ENCODE peak calls at places on chromosomes 5 and 9, in five cellular contexts. E is NCI-H774, X is right atrium auricular region, L is epithelial cell of esophagus, Q is anterior cingulate cortex. B is an unnamed sample.

GRCh38 chr9:131271506-131271931 is 4.8 kb downstream of the FAM78A start:
- DNase-seq in E (no peak), X (no peak), L (no peak), Q (no peak), B (no peak)

GRCh38 chr5:61301820-61302563 is 30.1 kb upstream of the ZSWIM6 start:
- DNase-seq in E (no peak), X (peak), L (peak), Q (no peak), B (peak)

GRCh38 chr9:22416692-22417060 is 29.9 kb upstream of the DMRTA1 start:
- DNase-seq in E (no peak), X (no peak), L (peak), Q (no peak), B (peak)

GRCh38 chr5:135129307-135129706 is 95.3 kb upstream of the PITX1 start:
- DNase-seq in E (no peak), X (no peak), L (peak), Q (no peak), B (no peak)

GRCh38 chr5:170302729-170303501 is 5.3 kb upstream of the LCP2 start:
- DNase-seq in E (no peak), X (no peak), L (no peak), Q (no peak), B (no peak)

GRCh38 chr5:176995122-176995490 is 11.5 kb downstream of the UIMC1 start:
- DNase-seq in E (no peak), X (no peak), L (no peak), Q (no peak), B (no peak)

GRCh38 chr5:89968870-89969472 is 440.6 kb downstream of the CETN3 start:
- DNase-seq in E (no peak), X (no peak), L (no peak), Q (no peak), B (no peak)

GRCh38 chr5:169763437-169764301 is 126.6 kb downstream of the DOCK2 start:
- DNase-seq in E (no peak), X (no peak), L (no peak), Q (no peak), B (no peak)

GRCh38 chr5:122371511-122372151 is 59.6 kb downstream of the SNCAIP start:
- DNase-seq in E (no peak), X (no peak), L (no peak), Q (no peak), B (no peak)

GRCh38 chr5:18299166-18299565 is 664.9 kb downstream of the TAF11L14 start:
- DNase-seq in E (no peak), X (no peak), L (no peak), Q (no peak), B (no peak)

GRCh38 chr9:33794560-33794959 is 801 bp upstream of the PRSS3 start:
- DNase-seq in E (no peak), X (no peak), L (peak), Q (no peak), B (peak)

GRCh38 chr5:137954131-137954879 is 65.0 kb downstream of the PKD2L2 start:
- DNase-seq in E (no peak), X (no peak), L (peak), Q (no peak), B (peak)

GRCh38 chr9:114899461-114899860 is 30.9 kb downstream of the TNFSF8 start:
- DNase-seq in E (no peak), X (no peak), L (no peak), Q (no peak), B (no peak)

GRCh38 chr5:149414405-149415244 is 35.5 kb upstream of the IL17B start:
- DNase-seq in E (no peak), X (no peak), L (no peak), Q (no peak), B (no peak)

GRCh38 chr5:177479774-177480173 is 6.3 kb upstream of the DBN1 start:
- DNase-seq in E (no peak), X (no peak), L (no peak), Q (no peak), B (peak)

GRCh38 chr5:61637566-61637965 is 305.5 kb downstream of the ZSWIM6 start:
- DNase-seq in E (no peak), X (no peak), L (peak), Q (no peak), B (peak)

GRCh38 chr5:133410335-133410828 is 202.0 kb downstream of the FSTL4 start:
- DNase-seq in E (no peak), X (no peak), L (no peak), Q (no peak), B (no peak)

GRCh38 chr5:73826761-73827450 is 200.9 kb downstream of the ARHGEF28 start:
- DNase-seq in E (no peak), X (no peak), L (peak), Q (no peak), B (no peak)

GRCh38 chr9:131657890-131658752 is 81.8 kb downstream of the RAPGEF1 start:
- DNase-seq in E (no peak), X (no peak), L (peak), Q (no peak), B (peak)

GRCh38 chr5:6843335-6843734 is 130.1 kb downstream of the TENT4A start:
- DNase-seq in E (no peak), X (no peak), L (no peak), Q (no peak), B (no peak)

GRCh38 chr5:179530069-179530998 is 20.0 kb upstream of the RUFY1 start:
- DNase-seq in E (peak), X (peak), L (no peak), Q (peak), B (no peak)

GRCh38 chr5:157342822-157343402 is 77.0 kb downstream of the CYFIP2 start:
- DNase-seq in E (no peak), X (no peak), L (peak), Q (no peak), B (peak)

GRCh38 chr5:27548415-27548814 is 510.0 kb upstream of the CDH9 start:
- DNase-seq in E (no peak), X (no peak), L (no peak), Q (no peak), B (no peak)

GRCh38 chr5:82160948-82161347 is 117.2 kb downstream of the RPS23 start:
- DNase-seq in E (no peak), X (no peak), L (no peak), Q (no peak), B (peak)

GRCh38 chr5:65213921-65214525 is 267.7 kb downstream of the ADAMTS6 start:
- DNase-seq in E (no peak), X (no peak), L (peak), Q (no peak), B (peak)

GRCh38 chr5:115947260-115947659 is 15.0 kb upstream of the LVRN start:
- DNase-seq in E (no peak), X (no peak), L (peak), Q (no peak), B (no peak)

GRCh38 chr9:134131471-134132207 is 4.2 kb upstream of the WDR5 start:
- DNase-seq in E (no peak), X (no peak), L (no peak), Q (no peak), B (no peak)

GRCh38 chr5:176611435-176611834 is 1.5 kb upstream of the GPRIN1 start:
- DNase-seq in E (no peak), X (no peak), L (peak), Q (no peak), B (peak)

GRCh38 chr5:61332891-61333350 is 863 bp downstream of the ZSWIM6 start:
- DNase-seq in E (no peak), X (no peak), L (peak), Q (no peak), B (peak)

GRCh38 chr5:756171-756570 is 28.4 kb downstream of the ZDHHC11B start:
- DNase-seq in E (no peak), X (peak), L (no peak), Q (no peak), B (no peak)

GRCh38 chr5:177300236-177300880 is 3.2 kb downstream of the RAB24 start:
- DNase-seq in E (no peak), X (peak), L (peak), Q (peak), B (peak)

GRCh38 chr9:3526903-3527652 is 1.3 kb upstream of the RFX3 start:
- DNase-seq in E (peak), X (no peak), L (peak), Q (no peak), B (peak)

GRCh38 chr5:118125687-118126086 is 862.7 kb downstream of the DTWD2 start:
- DNase-seq in E (no peak), X (no peak), L (no peak), Q (no peak), B (no peak)

B was measured in PC-3.